ENCODE peak calls at places on chromosomes 3 and 15, in five cellular contexts. X is adrenal gland, B is AG04450, L is sigmoid colon, F is coronary artery. C is an unnamed sample.

GRCh38 chr15:100926258-100926657 is 7.1 kb downstream of the LRRK1 start:
- DNase-seq in X (no peak), B (no peak), L (no peak), F (no peak), C (no peak)

GRCh38 chr3:99984139-99984538 is 130.2 kb downstream of the FILIP1L start:
- DNase-seq in X (no peak), B (no peak), L (no peak), F (no peak), C (no peak)

GRCh38 chr3:13262493-13263211 is 157.5 kb downstream of the NUP210 start:
- DNase-seq in X (peak; percentile 26), B (no peak), L (no peak), F (no peak), C (no peak)

GRCh38 chr3:194129581-194130133 is 6.3 kb upstream of the HES1 start:
- DNase-seq in X (peak; percentile 13), B (no peak), L (peak; percentile 20), F (no peak), C (peak; percentile 53)

GRCh38 chr3:142282503-142282902 is 57.1 kb upstream of the GK5 start:
- DNase-seq in X (no peak), B (no peak), L (no peak), F (no peak), C (no peak)

GRCh38 chr3:128447561-128448013 is 19.1 kb downstream of the DNAJB8 start:
- DNase-seq in X (no peak), B (no peak), L (no peak), F (no peak), C (no peak)

GRCh38 chr15:78075490-78076230 is 1.9 kb downstream of the TBC1D2B start:
- DNase-seq in X (peak; percentile 81), B (peak; percentile 73), L (peak; percentile 86), F (no peak), C (peak; percentile 93)

GRCh38 chr3:179526989-179527391 is 35.7 kb upstream of the ACTL6A start:
- DNase-seq in X (peak; percentile 31), B (peak; percentile 62), L (peak; percentile 84), F (no peak), C (peak; percentile 80)

GRCh38 chr3:133570937-133571320 is 2.6 kb upstream of the CDV3 start:
- DNase-seq in X (no peak), B (no peak), L (no peak), F (no peak), C (peak; percentile 33)

GRCh38 chr15:64622410-64623260 is 152.8 kb downstream of the RBPMS2 start:
- DNase-seq in X (no peak), B (no peak), L (no peak), F (no peak), C (no peak)
- H3K4me3 ChIP-seq in X (no peak overlapping the region), B (no peak overlapping the region), L (no peak overlapping the region), F (no peak overlapping the region), C (no peak overlapping the region)

GRCh38 chr3:143851331-143852017 is 3.2 kb upstream of the SLC9A9 start:
- DNase-seq in X (no peak), B (no peak), L (no peak), F (no peak), C (no peak)
- TF ChIP-seq CTCF in X (no peak), B (no peak), L (no peak), F (no peak), C (no peak)

DNA sequence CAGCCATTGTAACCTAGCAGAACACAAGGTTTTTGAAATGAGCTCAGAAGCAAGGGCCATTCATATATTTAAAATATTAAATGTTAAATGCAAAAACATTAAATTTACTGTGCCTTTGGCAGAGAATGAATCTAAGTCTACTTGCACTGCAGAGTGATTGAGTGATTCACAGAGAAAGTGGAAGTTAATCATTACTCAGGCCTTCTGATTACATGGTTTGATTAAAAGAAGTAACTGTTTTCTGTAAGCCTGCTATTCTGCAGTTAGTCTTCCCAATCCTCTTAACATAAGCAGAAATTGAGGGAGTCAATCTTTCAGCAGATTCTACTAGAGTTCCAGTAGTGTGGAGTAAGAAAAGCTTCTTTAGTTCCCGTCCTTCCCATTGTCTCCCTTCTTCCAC is 1.5 kb downstream of the NLGN1 start:
- DNase-seq in X (no peak), B (no peak), L (no peak), F (no peak), C (peak; percentile 3)
- H3K4me3 ChIP-seq in X (no peak overlapping the region), B (no peak overlapping the region), L (no peak overlapping the region), F (peak overlapping the region; percentile 79), C (no peak overlapping the region)

GRCh38 chr3:10248984-10249748 is 907 bp downstream of the TATDN2 start:
- DNase-seq in X (peak; percentile 16), B (no peak), L (peak; percentile 77), F (peak; percentile 78), C (no peak)

GRCh38 chr3:10249833-10250232 is 1.6 kb downstream of the TATDN2 start:
- DNase-seq in X (no peak), B (no peak), L (no peak), F (no peak), C (peak; percentile 60)

GRCh38 chr3:10251006-10251405 is 2.7 kb downstream of the TATDN2 start:
- DNase-seq in X (no peak), B (no peak), L (no peak), F (no peak), C (no peak)

GRCh38 chr3:10247679-10248183 is 528 bp upstream of the TATDN2 start:
- DNase-seq in X (no peak), B (no peak), L (no peak), F (no peak), C (no peak)

DNA sequence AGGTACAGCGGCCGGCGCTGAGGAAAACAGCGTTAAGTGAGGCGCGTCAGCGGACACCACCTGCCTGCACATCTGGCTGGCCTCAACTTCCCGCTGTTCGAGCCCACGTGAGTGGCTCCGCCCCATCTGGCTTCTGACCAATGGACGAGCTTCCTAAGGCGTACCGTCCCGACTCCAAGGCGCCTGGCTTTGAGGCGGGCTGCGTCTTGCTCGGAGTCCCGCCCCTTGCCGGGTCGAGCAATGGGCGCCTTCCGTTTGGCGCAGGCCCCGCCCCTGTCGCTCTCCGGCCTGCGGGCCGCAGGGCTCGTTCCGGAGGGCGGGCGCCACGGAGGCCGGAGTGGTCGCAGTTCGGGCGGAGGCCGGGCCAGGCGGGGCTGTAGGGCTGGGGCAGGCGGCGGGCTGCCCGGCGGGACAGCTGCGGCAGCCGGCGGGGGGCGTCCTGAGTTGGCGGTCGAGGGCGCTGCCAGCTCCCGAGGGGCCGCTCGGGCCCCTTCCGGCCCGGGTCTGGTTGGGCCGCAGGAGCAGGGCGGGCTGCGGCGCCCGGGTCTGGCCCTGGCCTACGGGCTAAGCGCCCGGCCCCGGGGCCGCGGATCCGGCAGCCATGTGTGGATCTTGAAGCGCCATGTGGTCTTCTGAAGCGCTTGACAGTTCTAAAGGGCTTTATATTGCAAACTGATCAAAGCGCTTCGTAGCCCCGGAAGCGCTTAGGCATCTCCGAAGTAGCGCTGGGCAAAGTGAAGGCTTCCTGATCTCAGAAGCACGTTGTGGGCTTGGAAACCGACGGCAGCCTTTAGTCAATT is at the start of gene TATDN2:
- DNase-seq in X (peak; percentile 98), B (peak; percentile 82), L (peak; percentile 99), F (peak; percentile 97), C (peak; percentile 97)
- TF ChIP-seq CTCF in X (no peak), B (no peak), L (no peak), F (no peak), C (no peak)

GRCh38 chr3:60756231-60756630 is 495.0 kb downstream of the FHIT start:
- DNase-seq in X (no peak), B (no peak), L (no peak), F (no peak), C (peak; percentile 57)
- H3K4me3 ChIP-seq in X (no peak overlapping the region), B (no peak overlapping the region), L (no peak overlapping the region), F (no peak overlapping the region), C (no peak overlapping the region)

GRCh38 chr3:42711491-42712343 is 9.1 kb upstream of the HHATL start:
- DNase-seq in X (no peak), B (no peak), L (peak; percentile 47), F (peak; percentile 54), C (no peak)
- TF ChIP-seq CTCF in X (no peak), B (peak; percentile 22), L (no peak), F (no peak), C (peak; percentile 8)